ENCODE peak calls at places on chromosomes 6 and 20, in nine cellular contexts. X is HuH-7; P is myocyte; U is activated naive CD4-positive, alpha-beta T cell treated with anti-CD3 and anti-CD28 coated beads, Interleukin-2, amount 10 ng/mL, durations not matched to agents 7 days and 5 days; T is activated T-helper 1 cell treated with anti-CD3 and anti-CD28 coated beads, Interleukin-12 subunit alpha, Interleukin-12 subunit beta, Interleukin-2, Interleukin-4 antibody, amounts not matched to agents 30 ng/mL and 10 ng/mL and 1 ng/mL, durations not matched to agents 14 hours and 24 hours and 36 hours; G is H54; H is progenitor cell of endocrine pancreas; I is CD8-positive, alpha-beta T cell; D is GM12865. W is an unnamed sample.

GRCh38 chr6:82169138-82169876 is 78.2 kb downstream of the IBTK start:
- DNase-seq in X (no peak), T (no peak), H (no peak), G (no peak), P (no peak), D (no peak), I (no peak), U (no peak), W (no peak)

GRCh38 chr6:18388942-18389341 is 1.8 kb downstream of the RNF144B start:
- DNase-seq in P (peak; percentile 26), G (no peak), D (no peak), H (no peak), X (no peak), T (no peak), I (no peak), U (no peak), W (no peak)

GRCh38 chr6:169212897-169213813 is 40.5 kb downstream of the THBS2 start:
- DNase-seq in G (peak; percentile 84), D (peak; percentile 95), P (peak; percentile 87), X (peak; percentile 96), I (peak; percentile 86), H (peak; percentile 84), U (peak; percentile 90), T (peak; percentile 87), W (peak; percentile 95)

GRCh38 chr20:54481442-54481841 is 6.0 kb downstream of the DOK5 start:
- DNase-seq in X (no peak), D (no peak), P (no peak), G (no peak), T (no peak), I (no peak), H (no peak), U (no peak), W (no peak)

GRCh38 chr6:109139109-109139508 is 43.8 kb downstream of the CEP57L1 start:
- DNase-seq in H (no peak), G (peak; percentile 3), X (no peak), U (no peak), D (no peak), P (peak; percentile 12), T (no peak), I (no peak), W (no peak)

GRCh38 chr20:25287631-25288290 is 39.9 kb downstream of the PYGB start:
- DNase-seq in I (no peak), D (no peak), H (no peak), U (peak; percentile 16), T (no peak), X (no peak), P (no peak), G (no peak), W (no peak)

GRCh38 chr6:107676002-107676401 is 148.1 kb downstream of the SCML4 start:
- DNase-seq in T (no peak), H (no peak), D (no peak), U (no peak), G (no peak), X (no peak), I (no peak), P (no peak), W (no peak)

GRCh38 chr6:72322778-72323177 is 299.1 kb upstream of the KCNQ5 start:
- DNase-seq in X (no peak), P (peak; percentile 80), I (no peak), U (no peak), H (no peak), D (no peak), G (no peak), T (no peak), W (no peak)

GRCh38 chr6:115004982-115005381 is 662.2 kb upstream of the HS3ST5 start:
- DNase-seq in U (no peak), I (no peak), H (no peak), G (no peak), P (no peak), X (no peak), T (no peak), D (no peak), W (no peak)

GRCh38 chr6:82365011-82365751 is 1.6 kb downstream of the TPBG start:
- DNase-seq in H (peak; percentile 35), U (no peak), D (peak; percentile 26), G (peak; percentile 31), T (no peak), X (no peak), I (no peak), P (peak; percentile 25), W (no peak)

GRCh38 chr6:136371117-136371696 is 81.6 kb upstream of the BCLAF1 start:
- DNase-seq in H (no peak), U (no peak), T (no peak), D (no peak), G (no peak), X (no peak), P (no peak), I (no peak), W (no peak)

GRCh38 chr6:161584051-161584450 is 310.2 kb upstream of the AGPAT4 start:
- DNase-seq in H (no peak), P (peak; percentile 21), U (no peak), T (no peak), I (no peak), X (no peak), G (no peak), D (no peak), W (no peak)

GRCh38 chr6:73739097-73739496 is 43.1 kb downstream of the CD109 start:
- DNase-seq in I (no peak), U (no peak), H (no peak), X (peak; percentile 20), D (peak; percentile 79), P (peak; percentile 81), T (no peak), G (no peak), W (peak; percentile 82)

GRCh38 chr6:12958052-12958706 is 241.6 kb downstream of the PHACTR1 start:
- DNase-seq in I (no peak), G (peak; percentile 15), H (no peak), P (peak; percentile 28), D (no peak), T (no peak), X (no peak), U (no peak), W (peak; percentile 2)

GRCh38 chr20:38962898-38963484 is 847 bp downstream of the DHX35 start:
- DNase-seq in I (no peak), H (no peak), D (no peak), X (no peak), P (no peak), U (no peak), T (no peak), G (no peak), W (no peak)

GRCh38 chr6:41687501-41688175 is 47.8 kb downstream of the TFEB start:
- DNase-seq in U (no peak), D (no peak), I (no peak), H (no peak), G (no peak), P (no peak), T (no peak), X (no peak), W (no peak)

GRCh38 chr6:131937703-131938631 is 13.2 kb downstream of the CCN2 start:
- DNase-seq in U (no peak), H (no peak), X (no peak), G (no peak), P (peak; percentile 49), T (no peak), D (no peak), I (no peak), W (no peak)

GRCh38 chr6:20629509-20629908 is 95.3 kb downstream of the CDKAL1 start:
- DNase-seq in T (no peak), D (no peak), I (no peak), X (no peak), P (no peak), H (no peak), G (no peak), U (no peak), W (no peak)

GRCh38 chr6:158567871-158568401 is 8.0 kb downstream of the TMEM181 start:
- DNase-seq in H (no peak), U (peak; percentile 47), T (no peak), D (no peak), G (no peak), I (no peak), X (no peak), P (no peak), W (no peak)

GRCh38 chr20:8143474-8143873 is 11.4 kb downstream of the PLCB1 start:
- DNase-seq in D (no peak), X (no peak), U (no peak), T (no peak), P (no peak), I (no peak), H (no peak), G (no peak), W (no peak)

GRCh38 chr6:133609404-133610270 is 279.3 kb upstream of the TCF21 start:
- DNase-seq in I (no peak), D (no peak), T (no peak), U (no peak), G (peak; percentile 32), P (peak; percentile 92), X (no peak), H (no peak), W (no peak)

GRCh38 chr20:34083137-34083536 is 28.9 kb downstream of the EIF2S2 start:
- DNase-seq in T (no peak), U (no peak), G (peak; percentile 98), D (no peak), H (no peak), P (peak; percentile 100), X (no peak), I (no peak), W (no peak)

GRCh38 chr6:142372348-142372747 is 70.5 kb downstream of the ADGRG6 start:
- DNase-seq in D (no peak), T (no peak), H (no peak), G (no peak), P (peak; percentile 62), X (no peak), U (no peak), I (no peak), W (no peak)

GRCh38 chr20:9035129-9035528 is 33.8 kb upstream of the PLCB4 start:
- DNase-seq in U (no peak), P (peak; percentile 76), X (no peak), T (no peak), I (no peak), H (no peak), D (no peak), G (peak; percentile 34), W (no peak)

GRCh38 chr6:130366011-130366963 is at the start of gene TMEM200A:
- DNase-seq in I (no peak), X (peak; percentile 60), H (peak; percentile 60), U (peak; percentile 49), D (no peak), P (peak; percentile 5), T (no peak), G (peak; percentile 11), W (no peak)

GRCh38 chr20:45257711-45258110 is 3.3 kb upstream of the SLPI start:
- DNase-seq in T (no peak), X (no peak), P (no peak), U (no peak), I (no peak), D (no peak), H (no peak), G (no peak), W (no peak)

GRCh38 chr20:62133051-62133845 is 9.9 kb downstream of the PSMA7 start:
- DNase-seq in P (no peak), D (no peak), H (no peak), I (no peak), U (no peak), T (no peak), X (no peak), G (no peak), W (no peak)

GRCh38 chr20:52160805-52161204 is 30.8 kb downstream of the ZFP64 start:
- DNase-seq in I (no peak), T (no peak), D (no peak), P (no peak), H (no peak), G (no peak), X (no peak), U (no peak), W (no peak)

GRCh38 chr6:57173886-57174510 is 1.9 kb downstream of the BAG2 start:
- DNase-seq in T (no peak), G (peak; percentile 52), U (no peak), X (no peak), I (no peak), P (peak; percentile 74), H (no peak), D (peak; percentile 3), W (peak; percentile 33)

GRCh38 chr6:128057541-128058335 is 156.9 kb upstream of the THEMIS start:
- DNase-seq in T (no peak), D (no peak), U (no peak), X (no peak), I (no peak), P (no peak), G (no peak), H (no peak), W (no peak)

GRCh38 chr6:120916844-120917243 is 417.4 kb downstream of the TBC1D32 start:
- DNase-seq in U (no peak), D (no peak), T (no peak), I (no peak), G (no peak), H (no peak), X (no peak), P (no peak), W (no peak)

W was measured in NAMALWA.